ENCODE peak calls at places on chromosomes 5 and 9, in eight cellular contexts. E is effector memory CD4-positive, alpha-beta T cell; I is neuronal stem cell; U is Kasumi-1; B is RCC 7860; V is activated T-helper 9 cell treated with anti-CD3 and anti-CD28 coated beads, Interleukin-2, amount 50 U/mL, for 16 hours; Y is NCI-H510A treated with DMSO at 0.1 percent for 48 hours; S is T1000. D is an unnamed sample.
A peak's percentile ranks its signal among the peaks of the same experiment; 100 is the strongest.

GRCh38 chr5:80128129-80128528 is 93.0 kb downstream of the THBS4 start:
- DNase-seq in E (no peak), I (no peak), U (no peak), B (no peak), V (no peak), Y (no peak), S (peak; percentile 44), D (no peak)

GRCh38 chr5:5658226-5658625 is 235.7 kb downstream of the ICE1 start:
- DNase-seq in E (no peak), I (no peak), U (no peak), B (peak; percentile 80), V (no peak), Y (no peak), S (no peak), D (no peak)

GRCh38 chr9:7273575-7273974 is 515.8 kb downstream of the KDM4C start:
- DNase-seq in E (no peak), I (no peak), U (no peak), B (no peak), V (no peak), Y (no peak), S (no peak), D (no peak)

GRCh38 chr9:88425538-88425950 is 37.3 kb downstream of the SPIN1 start:
- DNase-seq in E (no peak), I (no peak), U (no peak), B (no peak), V (no peak), Y (no peak), S (no peak), D (no peak)

GRCh38 chr9:81968026-81968425 is 20.5 kb upstream of the SPATA31D1 start:
- DNase-seq in E (no peak), I (no peak), U (no peak), B (no peak), V (no peak), Y (no peak), S (no peak), D (no peak)

GRCh38 chr5:141651728-141652105 is 499 bp upstream of the FCHSD1 start:
- DNase-seq in E (no peak), I (no peak), U (no peak), B (no peak), V (no peak), Y (no peak), S (no peak), D (no peak)

GRCh38 chr9:31210982-31211570 is 1173.4 kb upstream of the ACO1 start:
- DNase-seq in E (no peak), I (no peak), U (peak; percentile 34), B (no peak), V (peak; percentile 5), Y (no peak), S (no peak), D (peak; percentile 28)

GRCh38 chr9:137286980-137287383 is 9.5 kb downstream of the TOR4A start:
- DNase-seq in E (no peak), I (no peak), U (peak; percentile 58), B (peak; percentile 36), V (no peak), Y (peak; percentile 37), S (no peak), D (no peak)

GRCh38 chr5:124512236-124512635 is 234.2 kb downstream of the ZNF608 start:
- DNase-seq in E (no peak), I (no peak), U (no peak), B (no peak), V (no peak), Y (no peak), S (no peak), D (no peak)

GRCh38 chr9:72981433-72981832 is 28.6 kb upstream of the ALDH1A1 start:
- DNase-seq in E (no peak), I (no peak), U (no peak), B (no peak), V (no peak), Y (no peak), S (no peak), D (no peak)

GRCh38 chr9:87753313-87753712 is 27.4 kb downstream of the CTSL start:
- DNase-seq in E (no peak), I (no peak), U (no peak), B (no peak), V (no peak), Y (no peak), S (no peak), D (no peak)

GRCh38 chr9:86773437-86773836 is 173.9 kb downstream of the GAS1 start:
- DNase-seq in E (no peak), I (no peak), U (no peak), B (no peak), V (no peak), Y (no peak), S (no peak), D (no peak)

GRCh38 chr9:130041648-130042405 is 1.2 kb downstream of the FNBP1 start:
- DNase-seq in E (no peak), I (peak; percentile 17), U (no peak), B (peak; percentile 25), V (no peak), Y (no peak), S (no peak), D (peak; percentile 48)

GRCh38 chr9:129962889-129963703 is 79.9 kb downstream of the FNBP1 start:
- DNase-seq in E (peak; percentile 69), I (no peak), U (peak; percentile 44), B (no peak), V (peak; percentile 58), Y (no peak), S (no peak), D (peak; percentile 53)

GRCh38 chr5:17976404-17976803 is 342.1 kb downstream of the TAF11L14 start:
- DNase-seq in E (no peak), I (no peak), U (no peak), B (no peak), V (no peak), Y (no peak), S (no peak), D (no peak)

GRCh38 chr5:177537389-177538361 is 16.7 kb downstream of the FAM193B start:
- DNase-seq in E (no peak), I (no peak), U (no peak), B (peak; percentile 86), V (no peak), Y (no peak), S (peak; percentile 85), D (no peak)

GRCh38 chr5:100313657-100314056 is 221.5 kb upstream of the FAM174A start:
- DNase-seq in E (no peak), I (no peak), U (peak; percentile 74), B (no peak), V (no peak), Y (no peak), S (no peak), D (no peak)